ENCODE peak calls at places on chromosomes 16 and 17, in nine cellular contexts. One of them, this sample, is unnamed.

GRCh38 chr16:53056528-53056881 is 1.7 kb downstream of the CHD9 start:
- DNase-seq in Karpas-422: no peak
- DNase-seq in psoas muscle: no peak
- DNase-seq in RWPE2: no peak
- DNase-seq in brain microvascular endothelial cell: peak; percentile 83
- DNase-seq in adrenal gland: peak; percentile 59
- DNase-seq in IMR-90: peak; percentile 66
- DNase-seq in colonic mucosa: no peak
- DNase-seq in body of pancreas: no peak
- DNase-seq in this sample: no peak

GRCh38 chr16:23143391-23143790 is 5.9 kb downstream of the USP31 start:
- DNase-seq in Karpas-422: no peak
- DNase-seq in psoas muscle: no peak
- DNase-seq in RWPE2: no peak
- DNase-seq in brain microvascular endothelial cell: no peak
- DNase-seq in adrenal gland: no peak
- DNase-seq in IMR-90: no peak
- DNase-seq in colonic mucosa: no peak
- DNase-seq in body of pancreas: no peak
- DNase-seq in this sample: no peak

GRCh38 chr17:80793851-80794267 is 197.8 kb upstream of the CHMP6 start:
- DNase-seq in Karpas-422: no peak
- DNase-seq in psoas muscle: no peak
- DNase-seq in RWPE2: no peak
- DNase-seq in brain microvascular endothelial cell: no peak
- DNase-seq in adrenal gland: no peak
- DNase-seq in IMR-90: peak; percentile 85
- DNase-seq in colonic mucosa: no peak
- DNase-seq in body of pancreas: no peak
- DNase-seq in this sample: no peak

GRCh38 chr17:4636474-4637100 is 4.9 kb downstream of the ALOX15 start:
- DNase-seq in Karpas-422: peak; percentile 75
- DNase-seq in psoas muscle: no peak
- DNase-seq in RWPE2: no peak
- DNase-seq in brain microvascular endothelial cell: no peak
- DNase-seq in adrenal gland: no peak
- DNase-seq in IMR-90: no peak
- DNase-seq in colonic mucosa: no peak
- DNase-seq in body of pancreas: no peak
- DNase-seq in this sample: no peak

GRCh38 chr17:27552467-27552779 is 78.6 kb upstream of the LGALS9 start:
- DNase-seq in Karpas-422: no peak
- DNase-seq in psoas muscle: no peak
- DNase-seq in RWPE2: no peak
- DNase-seq in brain microvascular endothelial cell: no peak
- DNase-seq in adrenal gland: no peak
- DNase-seq in IMR-90: peak; percentile 72
- DNase-seq in colonic mucosa: no peak
- DNase-seq in body of pancreas: no peak
- DNase-seq in this sample: peak; percentile 80

GRCh38 chr17:29603109-29603674 is 10.3 kb downstream of the ANKRD13B start:
- DNase-seq in Karpas-422: no peak
- DNase-seq in psoas muscle: peak; percentile 35
- DNase-seq in RWPE2: no peak
- DNase-seq in brain microvascular endothelial cell: no peak
- DNase-seq in adrenal gland: no peak
- DNase-seq in IMR-90: no peak
- DNase-seq in colonic mucosa: no peak
- DNase-seq in body of pancreas: no peak
- DNase-seq in this sample: no peak

GRCh38 chr17:4479340-4479981 is 19.2 kb upstream of the SPNS2 start:
- DNase-seq in Karpas-422: no peak
- DNase-seq in psoas muscle: no peak
- DNase-seq in RWPE2: no peak
- DNase-seq in brain microvascular endothelial cell: no peak
- DNase-seq in adrenal gland: no peak
- DNase-seq in IMR-90: no peak
- DNase-seq in colonic mucosa: peak; percentile 82
- DNase-seq in body of pancreas: no peak
- DNase-seq in this sample: no peak

GRCh38 chr17:60525347-60525623 is 757 bp downstream of the APPBP2 start:
- DNase-seq in Karpas-422: no peak
- DNase-seq in psoas muscle: no peak
- DNase-seq in RWPE2: no peak
- DNase-seq in brain microvascular endothelial cell: no peak
- DNase-seq in adrenal gland: peak; percentile 27
- DNase-seq in IMR-90: peak; percentile 4
- DNase-seq in colonic mucosa: peak; percentile 44
- DNase-seq in body of pancreas: peak; percentile 68
- DNase-seq in this sample: no peak

GRCh38 chr17:10198509-10199249 is at the start of gene GAS7:
- DNase-seq in Karpas-422: no peak
- DNase-seq in psoas muscle: peak; percentile 77
- DNase-seq in RWPE2: no peak
- DNase-seq in brain microvascular endothelial cell: no peak
- DNase-seq in adrenal gland: peak; percentile 41
- DNase-seq in IMR-90: peak; percentile 26
- DNase-seq in colonic mucosa: peak; percentile 54
- DNase-seq in body of pancreas: no peak
- DNase-seq in this sample: peak; percentile 96

GRCh38 chr17:48646183-48647102 is 20.3 kb upstream of the HOXB9 start:
- DNase-seq in Karpas-422: no peak
- DNase-seq in psoas muscle: no peak
- DNase-seq in RWPE2: no peak
- DNase-seq in brain microvascular endothelial cell: no peak
- DNase-seq in adrenal gland: no peak
- DNase-seq in IMR-90: no peak
- DNase-seq in colonic mucosa: peak; percentile 76
- DNase-seq in body of pancreas: no peak
- DNase-seq in this sample: peak; percentile 81

GRCh38 chr17:700504-701094 is 14.0 kb downstream of the VPS53 start:
- DNase-seq in Karpas-422: peak; percentile 76
- DNase-seq in psoas muscle: no peak
- DNase-seq in RWPE2: no peak
- DNase-seq in brain microvascular endothelial cell: no peak
- DNase-seq in adrenal gland: no peak
- DNase-seq in IMR-90: peak; percentile 53
- DNase-seq in colonic mucosa: no peak
- DNase-seq in body of pancreas: no peak
- DNase-seq in this sample: no peak

GRCh38 chr17:9254841-9255240 is 233.5 kb downstream of the NTN1 start:
- DNase-seq in Karpas-422: no peak
- DNase-seq in psoas muscle: no peak
- DNase-seq in RWPE2: no peak
- DNase-seq in brain microvascular endothelial cell: no peak
- DNase-seq in adrenal gland: no peak
- DNase-seq in IMR-90: no peak
- DNase-seq in colonic mucosa: no peak
- DNase-seq in body of pancreas: no peak
- DNase-seq in this sample: no peak

GRCh38 chr16:62014534-62014933 is 21.7 kb downstream of the CDH8 start:
- DNase-seq in Karpas-422: no peak
- DNase-seq in psoas muscle: no peak
- DNase-seq in RWPE2: no peak
- DNase-seq in brain microvascular endothelial cell: no peak
- DNase-seq in adrenal gland: no peak
- DNase-seq in IMR-90: no peak
- DNase-seq in colonic mucosa: no peak
- DNase-seq in body of pancreas: no peak
- DNase-seq in this sample: no peak

GRCh38 chr17:14792751-14793150 is 472.4 kb downstream of the PMP22 start:
- DNase-seq in Karpas-422: no peak
- DNase-seq in psoas muscle: no peak
- DNase-seq in RWPE2: no peak
- DNase-seq in brain microvascular endothelial cell: no peak
- DNase-seq in adrenal gland: no peak
- DNase-seq in IMR-90: no peak
- DNase-seq in colonic mucosa: no peak
- DNase-seq in body of pancreas: peak; percentile 70
- DNase-seq in this sample: no peak

GRCh38 chr16:69100046-69100765 is 5.2 kb upstream of the HAS3 start:
- DNase-seq in Karpas-422: no peak
- DNase-seq in psoas muscle: no peak
- DNase-seq in RWPE2: no peak
- DNase-seq in brain microvascular endothelial cell: no peak
- DNase-seq in adrenal gland: no peak
- DNase-seq in IMR-90: no peak
- DNase-seq in colonic mucosa: no peak
- DNase-seq in body of pancreas: no peak
- DNase-seq in this sample: no peak

DNA sequence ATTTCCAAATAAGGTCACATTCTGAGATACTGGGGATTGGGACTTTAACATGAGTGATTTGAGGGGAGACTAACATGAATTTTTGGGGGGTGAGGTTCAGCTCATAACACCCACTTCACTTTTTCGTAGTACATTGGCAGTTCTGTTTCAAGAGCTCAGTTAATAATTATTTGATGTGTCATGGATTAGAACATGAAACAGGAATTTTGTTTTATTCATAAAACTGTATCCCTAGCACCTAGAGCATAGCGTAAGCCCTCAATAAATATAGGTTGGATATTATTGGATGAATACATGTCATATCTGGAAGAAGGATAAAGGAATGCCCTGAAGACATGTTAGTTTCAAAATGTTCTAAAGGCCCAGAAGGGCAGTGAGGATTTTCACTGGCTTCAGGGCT is 119.8 kb downstream of the PRKCA start:
- DNase-seq in Karpas-422: no peak
- DNase-seq in psoas muscle: no peak
- DNase-seq in RWPE2: no peak
- DNase-seq in brain microvascular endothelial cell: no peak
- DNase-seq in adrenal gland: no peak
- DNase-seq in IMR-90: peak; percentile 68
- DNase-seq in colonic mucosa: no peak
- DNase-seq in body of pancreas: no peak
- DNase-seq in this sample: no peak
- H3K27ac ChIP-seq in Karpas-422: no peak overlapping the region
- H3K27ac ChIP-seq in psoas muscle: no peak overlapping the region
- H3K27ac ChIP-seq in RWPE2: peak overlapping the region; percentile 53
- H3K27ac ChIP-seq in brain microvascular endothelial cell: peak overlapping the region; percentile 3
- H3K27ac ChIP-seq in adrenal gland: no peak overlapping the region
- H3K27ac ChIP-seq in IMR-90: no peak overlapping the region
- H3K27ac ChIP-seq in colonic mucosa: no peak overlapping the region
- H3K27ac ChIP-seq in body of pancreas: no peak overlapping the region
- H3K27ac ChIP-seq in this sample: no peak overlapping the region

GRCh38 chr16:4850211-4850610 is 2.9 kb downstream of the UBN1 start:
- DNase-seq in Karpas-422: no peak
- DNase-seq in psoas muscle: no peak
- DNase-seq in RWPE2: no peak
- DNase-seq in brain microvascular endothelial cell: no peak
- DNase-seq in adrenal gland: no peak
- DNase-seq in IMR-90: peak; percentile 6
- DNase-seq in colonic mucosa: no peak
- DNase-seq in body of pancreas: no peak
- DNase-seq in this sample: no peak
- H3K4me3 ChIP-seq in Karpas-422: peak overlapping the region; percentile 82
- H3K4me3 ChIP-seq in psoas muscle: peak overlapping the region; percentile 98
- H3K4me3 ChIP-seq in RWPE2: no peak overlapping the region
- H3K4me3 ChIP-seq in brain microvascular endothelial cell: peak overlapping the region; percentile 3
- H3K4me3 ChIP-seq in adrenal gland: no peak overlapping the region
- H3K4me3 ChIP-seq in IMR-90: no peak overlapping the region
- H3K4me3 ChIP-seq in colonic mucosa: no peak overlapping the region
- H3K4me3 ChIP-seq in body of pancreas: no peak overlapping the region
- H3K4me3 ChIP-seq in this sample: peak overlapping the region; percentile 89

GRCh38 chr16:89727406-89728120 is 6.2 kb downstream of the ZNF276 start:
- DNase-seq in Karpas-422: no peak
- DNase-seq in psoas muscle: no peak
- DNase-seq in RWPE2: no peak
- DNase-seq in brain microvascular endothelial cell: no peak
- DNase-seq in adrenal gland: no peak
- DNase-seq in IMR-90: no peak
- DNase-seq in colonic mucosa: no peak
- DNase-seq in body of pancreas: no peak
- DNase-seq in this sample: peak; percentile 81

GRCh38 chr16:89732142-89732917 is 11.0 kb downstream of the ZNF276 start:
- DNase-seq in Karpas-422: no peak
- DNase-seq in psoas muscle: no peak
- DNase-seq in RWPE2: no peak
- DNase-seq in brain microvascular endothelial cell: no peak
- DNase-seq in adrenal gland: no peak
- DNase-seq in IMR-90: no peak
- DNase-seq in colonic mucosa: no peak
- DNase-seq in body of pancreas: no peak
- DNase-seq in this sample: peak; percentile 53

GRCh38 chr16:89730610-89731234 is 9.4 kb downstream of the ZNF276 start:
- DNase-seq in Karpas-422: no peak
- DNase-seq in psoas muscle: no peak
- DNase-seq in RWPE2: no peak
- DNase-seq in brain microvascular endothelial cell: no peak
- DNase-seq in adrenal gland: no peak
- DNase-seq in IMR-90: no peak
- DNase-seq in colonic mucosa: no peak
- DNase-seq in body of pancreas: no peak
- DNase-seq in this sample: peak; percentile 49

GRCh38 chr16:89729293-89729692 is 8.0 kb downstream of the ZNF276 start:
- DNase-seq in Karpas-422: no peak
- DNase-seq in psoas muscle: no peak
- DNase-seq in RWPE2: no peak
- DNase-seq in brain microvascular endothelial cell: no peak
- DNase-seq in adrenal gland: no peak
- DNase-seq in IMR-90: no peak
- DNase-seq in colonic mucosa: no peak
- DNase-seq in body of pancreas: no peak
- DNase-seq in this sample: peak; percentile 45

DNA sequence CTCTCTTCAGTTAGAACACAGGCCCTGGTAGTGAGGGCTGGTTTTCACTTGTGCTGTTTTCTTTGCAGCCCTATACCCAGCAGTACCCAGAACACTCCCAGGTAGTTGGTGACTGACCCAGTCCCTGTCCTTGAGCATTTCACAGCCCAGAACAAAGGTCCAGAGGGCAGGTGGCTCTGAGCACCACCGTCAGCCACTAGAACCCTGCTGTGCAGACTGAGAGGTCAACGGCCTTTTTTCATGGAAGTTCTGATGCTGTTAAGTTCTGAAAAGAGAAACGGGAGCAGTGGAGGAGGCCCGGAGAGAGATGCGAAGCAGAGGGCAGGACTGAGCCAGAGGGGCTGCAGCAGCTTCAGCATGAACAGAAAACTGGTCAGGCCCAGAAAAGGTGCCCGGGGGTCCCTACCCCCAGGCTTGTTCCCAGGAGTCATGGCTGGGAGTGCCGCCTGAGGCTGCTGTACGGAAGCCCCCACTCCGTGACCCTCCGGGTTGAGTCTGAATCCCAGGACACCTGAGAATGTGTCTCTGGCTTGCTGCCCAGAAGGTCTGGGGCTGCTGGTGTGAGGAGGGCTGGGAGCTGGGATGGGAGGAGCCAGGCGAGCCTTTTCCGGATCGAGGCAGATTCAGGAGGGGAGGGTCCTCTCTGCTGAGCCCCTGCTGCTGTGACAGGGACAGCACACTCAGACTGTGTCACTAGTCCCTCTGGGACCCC is 8.7 kb downstream of the ZNF276 start:
- DNase-seq in Karpas-422: no peak
- DNase-seq in psoas muscle: no peak
- DNase-seq in RWPE2: no peak
- DNase-seq in brain microvascular endothelial cell: no peak
- DNase-seq in adrenal gland: no peak
- DNase-seq in IMR-90: no peak
- DNase-seq in colonic mucosa: no peak
- DNase-seq in body of pancreas: no peak
- DNase-seq in this sample: peak; percentile 49
- H3K27ac ChIP-seq in Karpas-422: no peak overlapping the region
- H3K27ac ChIP-seq in psoas muscle: no peak overlapping the region
- H3K27ac ChIP-seq in RWPE2: no peak overlapping the region
- H3K27ac ChIP-seq in brain microvascular endothelial cell: no peak overlapping the region
- H3K27ac ChIP-seq in adrenal gland: no peak overlapping the region
- H3K27ac ChIP-seq in IMR-90: no peak overlapping the region
- H3K27ac ChIP-seq in colonic mucosa: no peak overlapping the region
- H3K27ac ChIP-seq in body of pancreas: no peak overlapping the region
- H3K27ac ChIP-seq in this sample: peak overlapping the region; percentile 44

GRCh38 chr17:31094600-31095238 is at the start of gene NF1:
- DNase-seq in Karpas-422: peak; percentile 98
- DNase-seq in psoas muscle: peak; percentile 98
- DNase-seq in RWPE2: peak; percentile 96
- DNase-seq in brain microvascular endothelial cell: peak; percentile 95
- DNase-seq in adrenal gland: peak; percentile 97
- DNase-seq in IMR-90: peak; percentile 94
- DNase-seq in colonic mucosa: peak; percentile 97
- DNase-seq in body of pancreas: peak; percentile 97
- DNase-seq in this sample: peak; percentile 99
- H3K4me3 ChIP-seq in Karpas-422: peak within 1 kb of the TSS; percentile 75
- H3K4me3 ChIP-seq in psoas muscle: peak within 1 kb of the TSS; percentile 91
- H3K4me3 ChIP-seq in RWPE2: peak within 1 kb of the TSS; percentile 71
- H3K4me3 ChIP-seq in brain microvascular endothelial cell: peak within 1 kb of the TSS; percentile 79
- H3K4me3 ChIP-seq in adrenal gland: peak within 1 kb of the TSS; percentile 96
- H3K4me3 ChIP-seq in IMR-90: peak within 1 kb of the TSS; percentile 54
- H3K4me3 ChIP-seq in colonic mucosa: peak within 1 kb of the TSS; percentile 78
- H3K4me3 ChIP-seq in body of pancreas: peak within 1 kb of the TSS; percentile 78
- H3K4me3 ChIP-seq in this sample: peak within 1 kb of the TSS; percentile 93

This sample was measured in endodermal cell.